ENCODE peak calls at places on chromosomes 12 and 14, in five cellular contexts. Y, N, A, B and D are unnamed samples.

GRCh38 chr14:43872222-43872621 is 634.9 kb downstream of the FSCB start:
- DNase-seq in Y (peak; percentile 70), N (no peak), A (no peak), B (no peak), D (no peak)

GRCh38 chr12:57146092-57146491 is 1.3 kb downstream of the LRP1-AS start:
- DNase-seq in Y (no peak), N (no peak), A (no peak), B (no peak), D (no peak)

GRCh38 chr14:91299483-91300115 is 55.1 kb upstream of the GPR68 start:
- DNase-seq in Y (no peak), N (no peak), A (no peak), B (no peak), D (no peak)

GRCh38 chr14:81303258-81303935 is 82.6 kb upstream of the GTF2A1 start:
- DNase-seq in Y (no peak), N (peak; percentile 93), A (no peak), B (no peak), D (peak; percentile 22)

GRCh38 chr12:13103391-13104033 is at the start of gene GSG1:
- DNase-seq in Y (no peak), N (no peak), A (no peak), B (no peak), D (no peak)

GRCh38 chr12:1083888-1084262 is 92.9 kb downstream of the ERC1 start:
- DNase-seq in Y (no peak), N (no peak), A (no peak), B (no peak), D (no peak)

GRCh38 chr14:56814468-56815074 is 4.3 kb upstream of the OTX2 start:
- DNase-seq in Y (no peak), N (no peak), A (no peak), B (no peak), D (no peak)

GRCh38 chr12:24705741-24706358 is 243.1 kb downstream of the BCAT1 start:
- DNase-seq in Y (no peak), N (peak; percentile 27), A (no peak), B (peak; percentile 55), D (no peak)

GRCh38 chr12:53504004-53504920 is 3.0 kb downstream of the NPFF start:
- DNase-seq in Y (no peak), N (no peak), A (no peak), B (no peak), D (no peak)

GRCh38 chr12:124661382-124661781 is 94.0 kb upstream of the NCOR2 start:
- DNase-seq in Y (no peak), N (no peak), A (no peak), B (no peak), D (no peak)

GRCh38 chr14:20493634-20494033 is 11.7 kb upstream of the RNASE10 start:
- DNase-seq in Y (no peak), N (no peak), A (no peak), B (no peak), D (no peak)
- H3K4me3 ChIP-seq in Y (no peak overlapping the region), N (no peak overlapping the region), A (no peak overlapping the region), B (no peak overlapping the region), D (no peak overlapping the region)

GRCh38 chr12:6181583-6182278 is 18.5 kb upstream of the CD9 start:
- DNase-seq in Y (no peak), N (no peak), A (no peak), B (no peak), D (no peak)
- H3K4me1 ChIP-seq in Y (peaks cover 2% of the 10 kb centered on the region), N (peaks cover 39% of the 10 kb centered on the region), A (peaks cover 41% of the 10 kb centered on the region), B (peaks cover 36% of the 10 kb centered on the region), D (no peaks in the 10 kb centered on the region)

GRCh38 chr14:22820731-22821130 is 5.5 kb upstream of the SLC7A7 start:
- DNase-seq in Y (no peak), N (no peak), A (peak; percentile 87), B (no peak), D (no peak)
- H3K27ac ChIP-seq in Y (no peak overlapping the region), N (no peak overlapping the region), A (peak overlapping the region; percentile 84), B (peak overlapping the region; percentile 95), D (no peak overlapping the region)

GRCh38 chr14:49960453-49960852 is 67.6 kb downstream of the ARF6 start:
- DNase-seq in Y (no peak), N (no peak), A (peak; percentile 19), B (no peak), D (no peak)

GRCh38 chr14:49961270-49962222 is 68.7 kb downstream of the ARF6 start:
- DNase-seq in Y (no peak), N (no peak), A (peak; percentile 19), B (no peak), D (no peak)

GRCh38 chr14:49957089-49957852 is 64.4 kb downstream of the ARF6 start:
- DNase-seq in Y (no peak), N (no peak), A (no peak), B (no peak), D (no peak)

GRCh38 chr14:49962616-49963015 is 69.7 kb downstream of the ARF6 start:
- DNase-seq in Y (no peak), N (peak; percentile 75), A (peak; percentile 83), B (peak; percentile 59), D (no peak)

DNA sequence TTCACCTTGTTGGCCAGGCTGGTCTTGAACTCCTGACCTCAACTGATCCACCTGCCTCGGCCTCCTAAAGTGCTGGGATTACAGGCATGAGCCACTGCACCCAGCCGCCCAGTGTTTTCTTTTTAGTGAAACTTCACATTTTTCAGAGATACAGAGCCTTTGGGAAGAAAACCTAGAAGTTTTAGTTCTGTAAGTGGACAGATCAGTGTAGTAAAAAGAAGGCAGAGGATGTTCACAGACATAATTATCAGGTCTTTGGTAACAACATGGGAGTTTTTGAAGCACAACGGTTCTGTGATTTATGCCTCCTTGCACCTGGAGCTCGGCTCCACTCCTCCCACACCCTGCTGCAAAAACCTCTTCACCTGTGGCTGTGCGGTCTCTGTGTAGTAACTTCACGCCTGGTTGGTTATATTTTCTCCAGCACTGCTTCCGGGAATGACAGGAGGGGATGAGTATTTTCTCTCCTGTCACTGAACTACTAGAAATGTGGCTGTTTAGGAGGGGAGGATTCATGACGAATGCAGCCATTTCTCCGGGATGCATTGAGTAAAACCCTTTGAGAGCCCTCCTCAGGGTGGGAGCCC is 67.0 kb downstream of the ARF6 start:
- DNase-seq in Y (no peak), N (peak; percentile 77), A (peak; percentile 19), B (peak; percentile 73), D (peak; percentile 50)
- H3K4me3 ChIP-seq in Y (no peak overlapping the region), N (no peak overlapping the region), A (no peak overlapping the region), B (no peak overlapping the region), D (no peak overlapping the region)

GRCh38 chr12:62290804-62291203 is 30.6 kb downstream of the USP15 start:
- DNase-seq in Y (no peak), N (no peak), A (no peak), B (no peak), D (no peak)

GRCh38 chr12:62288328-62288727 is 28.1 kb downstream of the USP15 start:
- DNase-seq in Y (no peak), N (no peak), A (no peak), B (no peak), D (no peak)

GRCh38 chr12:62292761-62293446 is 32.7 kb downstream of the USP15 start:
- DNase-seq in Y (no peak), N (no peak), A (no peak), B (no peak), D (no peak)

GRCh38 chr12:62294378-62294777 is 34.2 kb downstream of the USP15 start:
- DNase-seq in Y (no peak), N (no peak), A (no peak), B (no peak), D (no peak)

DNA sequence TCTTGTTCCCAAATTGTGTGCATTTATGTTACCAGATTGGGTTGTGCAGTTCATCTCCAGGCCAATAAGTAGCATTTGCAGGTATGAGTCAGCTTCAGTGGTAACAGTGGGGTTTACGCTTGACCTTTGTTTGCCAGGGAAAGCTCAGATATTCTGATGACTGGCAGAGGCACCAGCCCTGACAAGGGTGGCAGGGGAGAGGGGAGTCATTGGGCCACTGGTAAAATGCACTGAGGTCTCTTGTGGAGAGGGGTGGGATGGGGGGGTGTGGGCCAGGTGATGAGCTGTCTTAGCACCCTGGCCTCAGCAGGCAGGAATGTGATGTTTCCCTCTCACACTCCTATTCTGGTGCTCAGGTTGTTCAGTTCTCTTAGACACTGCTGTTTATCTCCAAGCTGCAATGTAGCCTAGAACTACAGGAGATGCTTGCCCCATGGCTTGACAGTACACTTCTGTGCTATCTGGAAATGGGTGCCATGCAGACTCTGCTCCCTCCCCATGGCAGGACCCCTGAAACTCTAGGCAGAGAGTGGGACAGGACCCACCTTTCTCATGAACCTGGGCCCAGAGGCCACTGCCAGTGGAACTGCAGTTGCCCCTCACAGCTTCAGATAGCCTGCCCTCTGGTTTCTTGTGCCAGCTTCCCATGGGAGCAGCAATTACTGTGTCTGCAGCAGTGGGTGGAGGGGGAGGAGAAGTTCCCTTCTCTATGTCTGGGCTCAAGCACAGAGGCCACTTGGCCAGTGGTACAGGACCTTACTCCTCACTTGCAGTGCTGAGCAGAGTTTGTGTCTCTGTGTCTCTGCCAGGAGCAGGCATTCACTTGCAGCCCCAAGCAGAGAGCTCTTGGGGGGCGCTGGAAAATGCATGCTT is 31.9 kb downstream of the USP15 start:
- DNase-seq in Y (no peak), N (no peak), A (no peak), B (no peak), D (no peak)
- H3K4me1 ChIP-seq in Y (peaks cover 5% of the 10 kb centered on the region), N (no peaks in the 10 kb centered on the region), A (no peaks in the 10 kb centered on the region), B (peaks cover 14% of the 10 kb centered on the region), D (peaks cover 9% of the 10 kb centered on the region)

GRCh38 chr14:74577948-74578275 is 34.1 kb downstream of the LTBP2 start:
- DNase-seq in Y (no peak), N (no peak), A (no peak), B (no peak), D (no peak)

GRCh38 chr14:74577247-74577947 is 34.6 kb downstream of the LTBP2 start:
- DNase-seq in Y (no peak), N (no peak), A (no peak), B (no peak), D (no peak)

GRCh38 chr14:74578479-74578878 is 33.6 kb downstream of the LTBP2 start:
- DNase-seq in Y (no peak), N (no peak), A (peak; percentile 72), B (no peak), D (no peak)

GRCh38 chr14:74580275-74580672 is 31.8 kb downstream of the LTBP2 start:
- DNase-seq in Y (no peak), N (no peak), A (no peak), B (no peak), D (no peak)

DNA sequence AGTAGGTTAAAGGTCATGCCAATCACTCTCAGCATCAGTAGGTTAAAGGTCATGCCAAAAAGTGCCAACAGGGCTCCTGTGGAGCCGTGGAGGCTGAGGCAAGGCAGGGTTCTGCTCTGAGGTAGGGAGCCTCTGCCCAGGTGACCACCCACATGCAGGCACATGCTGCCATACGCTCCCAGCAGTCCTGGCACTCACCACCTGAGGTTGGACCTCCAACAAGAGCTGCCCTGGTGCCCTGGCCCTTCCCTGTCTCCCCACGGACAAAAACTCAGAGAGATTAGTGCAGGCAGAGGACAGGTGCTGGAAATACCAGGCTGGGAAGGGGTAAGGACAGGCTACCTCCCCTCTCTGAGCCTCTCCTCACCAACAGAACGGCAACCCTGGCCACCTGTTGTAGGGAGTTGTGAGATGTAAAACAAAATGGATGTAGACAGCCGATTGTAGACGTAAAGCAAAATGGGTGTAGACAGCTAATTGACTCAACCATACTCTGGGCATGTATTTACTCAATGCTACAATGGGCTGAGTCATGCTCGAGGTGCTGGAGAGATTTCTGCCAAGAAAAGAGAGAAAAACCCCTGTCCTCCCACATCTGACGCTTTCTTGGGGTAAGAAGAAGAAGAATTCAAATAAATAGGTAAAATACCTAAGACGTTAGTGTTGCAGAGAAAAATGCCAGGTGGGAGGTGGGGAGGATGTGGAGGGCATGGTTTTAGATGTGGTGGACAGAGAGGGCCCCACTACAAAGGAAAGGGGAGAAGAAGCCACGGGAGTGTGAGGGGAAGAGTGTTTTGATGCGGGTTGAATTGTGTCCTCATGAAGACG is 32.4 kb downstream of the LTBP2 start:
- DNase-seq in Y (no peak), N (no peak), A (peak; percentile 90), B (no peak), D (peak; percentile 38)
- H3K27ac ChIP-seq in Y (no peak overlapping the region), N (no peak overlapping the region), A (peak overlapping the region; percentile 100), B (no peak overlapping the region), D (no peak overlapping the region)